ENCODE peak calls at places on chromosome 20, in seven cellular contexts. V, N, J, I, K, H and B are unnamed samples.

GRCh38 chr20:46512943-46513844 is at the start of gene ZNF334:
- DNase-seq in V (peak), N (peak), J (no peak), I (peak), K (peak), H (peak), B (peak)

GRCh38 chr20:53967527-53967926 is 102.9 kb downstream of the BCAS1 start:
- DNase-seq in V (no peak), N (no peak), J (no peak), I (no peak), K (no peak), H (no peak), B (no peak)

GRCh38 chr20:64068381-64069208 is 5.6 kb downstream of the TCEA2 start:
- DNase-seq in V (no peak), N (no peak), J (no peak), I (no peak), K (no peak), H (peak), B (no peak)

GRCh38 chr20:62029296-62029695 is 36.4 kb downstream of the TAF4 start:
- DNase-seq in V (no peak), N (no peak), J (no peak), I (no peak), K (no peak), H (no peak), B (no peak)

GRCh38 chr20:45080867-45081616 is 19.9 kb downstream of the KCNS1 start:
- DNase-seq in V (no peak), N (no peak), J (no peak), I (peak), K (no peak), H (no peak), B (no peak)

GRCh38 chr20:62843656-62844055 is 18.0 kb downstream of the TCFL5 start:
- DNase-seq in V (no peak), N (no peak), J (no peak), I (no peak), K (no peak), H (peak), B (no peak)

GRCh38 chr20:53873249-53873642 is 197.1 kb downstream of the BCAS1 start:
- DNase-seq in V (no peak), N (no peak), J (no peak), I (no peak), K (no peak), H (no peak), B (no peak)

GRCh38 chr20:17343631-17344447 is 117.0 kb downstream of the PCSK2 start:
- DNase-seq in V (no peak), N (no peak), J (no peak), I (no peak), K (no peak), H (no peak), B (no peak)

GRCh38 chr20:20638877-20639276 is 73.6 kb downstream of the RALGAPA2 start:
- DNase-seq in V (no peak), N (no peak), J (no peak), I (no peak), K (no peak), H (no peak), B (no peak)

DNA sequence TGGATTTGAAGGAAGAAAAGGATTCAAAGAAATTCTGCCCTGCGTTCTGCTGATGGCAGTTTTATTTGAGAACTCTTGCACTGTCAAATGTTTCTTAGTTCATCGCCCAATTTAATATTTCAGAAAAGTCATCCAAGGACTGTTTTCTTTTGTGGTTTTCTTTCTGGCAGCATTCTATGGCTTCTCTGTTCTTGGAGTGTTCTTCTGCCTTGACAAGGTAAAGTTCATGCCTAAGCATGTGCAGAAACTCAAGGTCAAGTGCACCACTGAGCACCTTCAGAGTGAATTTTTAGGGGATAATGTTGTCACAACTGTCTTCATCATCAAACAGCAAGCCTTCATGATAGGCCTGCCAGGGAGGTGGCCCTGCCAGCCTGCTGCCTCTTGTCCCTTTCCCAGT is 225.6 kb downstream of the PLCB1 start:
- DNase-seq in V (no peak), N (no peak), J (no peak), I (no peak), K (no peak), H (no peak), B (no peak)
- H3K27ac ChIP-seq in V (no peak), N (no peak), J (no peak), I (no peak), K (no peak), H (no peak), B (no peak)

DNA sequence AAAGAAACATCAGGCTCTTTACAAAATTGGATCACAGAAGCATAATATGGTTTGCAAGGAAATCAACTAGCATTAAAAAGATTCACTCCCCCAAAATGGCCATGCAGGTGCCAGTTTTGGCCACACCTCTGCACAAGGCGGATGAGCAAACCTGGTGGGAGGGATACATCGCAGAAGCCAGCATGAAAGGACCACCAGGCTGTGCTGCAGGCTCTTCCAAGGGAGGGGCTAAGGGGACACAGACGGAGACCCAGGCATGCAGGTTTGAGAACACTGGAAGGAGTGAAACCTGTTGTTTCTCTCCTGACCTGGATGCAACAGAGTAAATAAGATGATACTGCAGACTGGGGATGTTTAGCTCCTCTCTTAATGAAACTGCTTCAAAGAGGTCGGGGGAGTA is 612.5 kb downstream of the PTPRT start:
- DNase-seq in V (no peak), N (no peak), J (no peak), I (no peak), K (no peak), H (no peak), B (no peak)
- TF ChIP-seq CTCF in V (no peak), N (no peak), J (no peak), I (no peak), K (no peak), H (no peak), B (no peak)

GRCh38 chr20:36149469-36149868 is 5.1 kb upstream of the EPB41L1 start:
- DNase-seq in V (peak), N (no peak), J (no peak), I (no peak), K (no peak), H (no peak), B (no peak)
- H3K27ac ChIP-seq in V (peak), N (no peak), J (no peak), I (no peak), K (no peak), H (no peak), B (no peak)

DNA sequence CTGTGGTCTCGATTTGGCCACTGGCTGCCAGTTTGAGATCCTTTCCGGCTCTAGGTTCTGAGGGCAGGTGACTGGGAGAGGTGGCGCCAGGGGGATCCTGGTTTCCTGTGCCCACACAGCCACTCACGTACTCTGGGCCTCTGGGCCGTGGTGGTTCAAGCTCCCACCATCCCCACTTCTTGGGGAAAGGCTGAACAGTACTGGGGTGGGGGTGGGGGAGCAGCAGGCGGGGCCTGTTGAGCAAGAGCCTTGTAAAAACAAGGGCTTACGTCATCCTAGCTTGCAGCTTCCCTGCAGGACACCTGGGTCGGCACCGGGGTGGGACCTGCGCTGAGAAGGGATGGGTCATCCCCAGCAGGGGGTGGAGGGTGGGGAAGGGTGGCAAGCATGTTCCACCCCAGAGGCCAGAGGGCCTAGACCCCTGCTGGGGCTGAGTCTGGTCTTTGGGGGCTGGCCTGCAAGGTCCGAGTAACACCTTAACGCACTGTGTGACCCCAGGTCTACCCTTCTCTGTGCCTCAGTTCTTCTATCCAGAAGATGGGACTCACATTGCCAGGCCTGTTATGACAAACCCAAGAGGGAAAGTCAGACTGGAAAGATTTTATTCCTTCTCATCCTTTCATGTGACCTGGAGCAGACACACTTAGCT is 3.1 kb upstream of the CEBPB start:
- DNase-seq in V (no peak), N (peak), J (no peak), I (peak), K (no peak), H (peak), B (peak)
- TF ChIP-seq CTCF in V (no peak), N (no peak), J (no peak), I (peak), K (no peak), H (no peak), B (no peak)

GRCh38 chr20:37296371-37296770 is 6.9 kb downstream of the MANBAL start:
- DNase-seq in V (no peak), N (no peak), J (no peak), I (no peak), K (no peak), H (no peak), B (no peak)

GRCh38 chr20:37295001-37295400 is 5.5 kb downstream of the MANBAL start:
- DNase-seq in V (no peak), N (no peak), J (no peak), I (peak), K (no peak), H (peak), B (peak)

GRCh38 chr20:37295595-37295994 is 6.1 kb downstream of the MANBAL start:
- DNase-seq in V (no peak), N (no peak), J (no peak), I (no peak), K (peak), H (peak), B (peak)

GRCh38 chr20:37298190-37298939 is 8.9 kb downstream of the MANBAL start:
- DNase-seq in V (peak), N (no peak), J (no peak), I (peak), K (no peak), H (peak), B (no peak)

GRCh38 chr20:37297066-37297736 is 7.7 kb downstream of the MANBAL start:
- DNase-seq in V (no peak), N (no peak), J (no peak), I (no peak), K (no peak), H (no peak), B (no peak)
- H3K27ac ChIP-seq in V (peak), N (peak), J (no peak), I (no peak), K (no peak), H (peak), B (peak)

GRCh38 chr20:7108929-7109328 is 341.4 kb downstream of the BMP2 start:
- DNase-seq in V (no peak), N (no peak), J (no peak), I (no peak), K (no peak), H (no peak), B (no peak)

GRCh38 chr20:7113577-7114466 is 346.3 kb downstream of the BMP2 start:
- DNase-seq in V (no peak), N (no peak), J (no peak), I (peak), K (peak), H (peak), B (peak)
- TF ChIP-seq CTCF in V (no peak), N (no peak), J (no peak), I (peak), K (peak), H (peak), B (peak)

GRCh38 chr20:49603209-49603627 is 35.3 kb upstream of the PTGIS start:
- DNase-seq in V (no peak), N (no peak), J (no peak), I (peak), K (peak), H (no peak), B (no peak)
- H3K27ac ChIP-seq in V (peak), N (no peak), J (no peak), I (no peak), K (no peak), H (no peak), B (no peak)

DNA sequence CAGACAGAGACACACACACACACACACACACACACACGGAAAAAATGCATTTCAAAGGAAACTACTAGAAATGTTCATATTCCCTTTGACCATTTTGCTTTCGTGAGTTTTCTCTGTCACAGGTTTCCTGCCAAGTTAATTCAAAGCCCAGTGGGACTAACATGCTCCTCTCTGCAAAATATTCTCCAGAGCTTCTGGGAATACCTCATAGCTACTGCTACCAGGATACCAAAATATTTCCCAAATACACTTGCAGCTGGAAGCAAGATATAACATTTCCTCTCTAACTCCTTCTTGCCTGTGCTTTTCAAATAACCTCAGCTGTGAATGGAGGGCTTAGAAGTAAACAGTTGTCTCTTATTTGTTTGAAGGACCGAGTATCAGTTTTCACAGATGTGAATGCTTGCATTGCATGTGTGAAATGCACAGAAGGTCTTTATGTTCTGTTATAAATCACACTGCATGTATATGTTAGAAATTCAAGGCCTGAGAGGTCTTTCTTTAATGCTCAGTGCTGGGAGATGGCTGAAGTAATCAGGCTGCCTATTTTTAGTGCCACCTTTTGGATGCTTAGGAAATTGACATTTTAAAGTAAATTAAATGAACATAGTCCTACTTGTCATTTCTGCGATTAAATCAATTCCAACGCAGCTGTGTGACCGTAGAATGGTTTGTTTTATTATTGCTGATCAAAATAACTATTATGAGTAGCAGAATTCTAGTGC is 8.7 kb upstream of the FAM209A start:
- DNase-seq in V (no peak), N (no peak), J (no peak), I (no peak), K (no peak), H (no peak), B (no peak)
- TF ChIP-seq CTCF in V (no peak), N (no peak), J (peak), I (peak), K (peak), H (peak), B (peak)